ENCODE peak calls at places on chromosomes 13 and 19, in four cellular contexts. W is AG04450, V is heart right ventricle, O is psoas muscle. B is an unnamed sample.

GRCh38 chr13:112720814-112721197 is 31.0 kb downstream of the ATP11A start:
- DNase-seq in W (no peak), V (no peak), O (no peak), B (no peak)

GRCh38 chr13:98269386-98269785 is 92.3 kb upstream of the RNF113B start:
- DNase-seq in W (no peak), V (no peak), O (no peak), B (no peak)

GRCh38 chr13:97875911-97876310 is 77.6 kb upstream of the IPO5 start:
- DNase-seq in W (no peak), V (no peak), O (no peak), B (no peak)

GRCh38 chr19:7391218-7391670 is 42.5 kb downstream of the ARHGEF18 start:
- DNase-seq in W (no peak), V (no peak), O (no peak), B (no peak)

GRCh38 chr13:75407998-75408397 is 74.0 kb downstream of the TBC1D4 start:
- DNase-seq in W (no peak), V (no peak), O (no peak), B (no peak)

GRCh38 chr13:45180713-45181601 is 19.9 kb downstream of the KCTD4 start:
- DNase-seq in W (no peak), V (no peak), O (no peak), B (no peak)

GRCh38 chr19:2900296-2901252 is at the start of gene ZNF57:
- DNase-seq in W (peak), V (peak), O (peak), B (peak)

GRCh38 chr19:35320285-35320706 is 8.7 kb upstream of the CD22 start:
- DNase-seq in W (no peak), V (no peak), O (no peak), B (peak)

GRCh38 chr19:1279782-1280341 is 4.5 kb downstream of the FAM174C start:
- DNase-seq in W (peak), V (peak), O (peak), B (peak)

GRCh38 chr13:91406619-91407018 is 8.2 kb downstream of the GPC5 start:
- DNase-seq in W (no peak), V (no peak), O (no peak), B (no peak)

GRCh38 chr13:48244159-48244558 is 11.2 kb downstream of the ITM2B start:
- DNase-seq in W (no peak), V (no peak), O (no peak), B (no peak)

GRCh38 chr19:3095375-3096191 is 1.4 kb downstream of the GNA11 start:
- DNase-seq in W (no peak), V (peak), O (no peak), B (peak)

GRCh38 chr19:7912144-7912696 is 2.4 kb upstream of the TGFBR3L start:
- DNase-seq in W (no peak), V (no peak), O (no peak), B (peak)

GRCh38 chr19:1275260-1275975 is at the start of gene FAM174C:
- DNase-seq in W (peak), V (peak), O (peak), B (peak)

GRCh38 chr13:60448907-60449510 is 52.0 kb downstream of the TDRD3 start:
- DNase-seq in W (peak), V (peak), O (no peak), B (no peak)

GRCh38 chr19:37999309-38000213 is 92.6 kb downstream of the SIPA1L3 start:
- DNase-seq in W (peak), V (peak), O (peak), B (no peak)

GRCh38 chr13:50800091-50800739 is 43.3 kb downstream of the DLEU7 start:
- DNase-seq in W (no peak), V (no peak), O (no peak), B (no peak)

GRCh38 chr19:10604460-10604980 is 17.4 kb upstream of the AP1M2 start:
- DNase-seq in W (no peak), V (peak), O (no peak), B (peak)

GRCh38 chr19:41945135-41945766 is 13.9 kb downstream of the RABAC1 start:
- DNase-seq in W (no peak), V (no peak), O (no peak), B (no peak)

GRCh38 chr19:35295792-35296462 is 4.0 kb downstream of the MAG start:
- DNase-seq in W (no peak), V (no peak), O (no peak), B (no peak)

GRCh38 chr19:7226749-7227148 is 67.5 kb downstream of the INSR start:
- DNase-seq in W (no peak), V (no peak), O (no peak), B (no peak)

GRCh38 chr19:3094638-3095374 is 644 bp downstream of the GNA11 start:
- DNase-seq in W (no peak), V (no peak), O (no peak), B (no peak)

GRCh38 chr19:623974-624373 is 9.4 kb downstream of the POLRMT start:
- DNase-seq in W (peak), V (no peak), O (no peak), B (no peak)

DNA sequence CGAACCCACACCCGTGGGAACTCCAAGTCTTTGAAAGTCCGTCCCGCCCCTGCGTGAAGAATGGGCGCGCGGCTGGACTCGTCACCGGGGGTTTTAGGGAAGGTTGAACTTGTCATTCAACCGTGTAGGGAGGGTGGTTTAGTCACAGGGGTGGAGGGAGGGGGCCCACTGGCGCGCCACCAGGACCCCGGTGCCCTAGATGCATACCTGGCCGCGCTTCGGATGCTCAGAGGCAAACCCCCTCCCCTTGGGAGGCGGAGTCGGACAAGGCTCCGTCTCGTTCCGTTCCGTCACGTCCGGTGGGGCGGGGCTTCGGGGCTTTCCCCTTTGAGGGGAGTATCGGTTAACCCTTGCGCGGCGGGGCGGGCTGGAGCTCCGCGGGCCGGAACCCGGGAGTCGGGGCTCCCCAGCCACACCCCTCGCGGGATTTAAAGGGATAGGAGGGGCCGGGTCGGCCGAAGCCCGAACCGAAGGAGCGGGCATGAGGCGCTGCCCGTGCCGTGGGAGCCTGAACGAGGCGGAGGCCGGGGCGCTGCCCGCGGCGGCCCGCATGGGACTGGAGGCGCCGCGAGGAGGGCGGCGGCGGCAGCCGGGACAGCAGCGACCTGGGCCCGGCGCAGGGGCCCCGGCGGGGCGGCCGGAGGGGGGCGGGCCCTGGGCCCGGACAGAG is at the start of the genes COQ8B and ITPKC:
- DNase-seq in W (peak), V (peak), O (peak), B (peak)
- TF ChIP-seq CTCF in W (no peak), V (peak), O (peak), B (no peak)

GRCh38 chr19:29724741-29725140 is 9.7 kb upstream of the C19orf12 start:
- DNase-seq in W (no peak), V (no peak), O (no peak), B (no peak)

GRCh38 chr19:29727906-29728305 is 12.8 kb upstream of the C19orf12 start:
- DNase-seq in W (no peak), V (no peak), O (no peak), B (no peak)

DNA sequence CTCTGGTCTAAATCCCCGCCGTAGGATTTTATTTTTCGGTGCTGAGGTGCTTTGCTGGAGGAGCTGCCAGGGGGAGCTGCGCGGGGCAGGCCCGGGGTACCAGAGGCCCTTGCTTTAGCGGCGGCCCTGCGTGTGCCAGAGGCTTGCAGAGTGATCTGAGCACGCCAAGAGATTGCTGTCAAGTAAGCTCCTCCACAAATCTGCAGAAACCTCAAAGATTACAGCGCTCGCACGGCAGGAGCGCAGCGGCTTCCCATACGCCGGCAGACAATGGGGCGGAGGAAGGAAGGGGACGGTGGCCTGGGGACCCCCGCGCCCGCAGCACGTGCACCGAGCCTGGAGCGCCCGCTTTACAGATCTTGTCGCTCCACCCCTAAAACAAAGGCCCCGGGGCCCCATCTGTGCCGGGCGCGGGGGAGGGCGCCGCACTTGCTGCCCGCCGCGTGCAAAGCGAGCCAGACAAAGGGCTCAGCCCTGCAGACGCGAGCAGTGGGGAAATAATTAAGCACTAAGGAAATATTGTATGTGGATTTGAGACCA is 9.1 kb upstream of the C19orf12 start:
- DNase-seq in W (no peak), V (no peak), O (no peak), B (no peak)
- H3K4me3 ChIP-seq in W (peak), V (peak), O (peak), B (no peak)

GRCh38 chr19:15631817-15632216 is 8.9 kb upstream of the CYP4F3 start:
- DNase-seq in W (no peak), V (no peak), O (no peak), B (no peak)
- TF ChIP-seq CTCF in W (peak), V (peak), O (no peak), B (no peak)

GRCh38 chr19:48415395-48415794 is 21.9 kb downstream of the GRIN2D start:
- DNase-seq in W (no peak), V (peak), O (peak), B (peak)
- H3K4me3 ChIP-seq in W (no peak), V (peak), O (peak), B (peak)

B was measured in left lung.